ENCODE peak calls at places on chromosomes 11 and 22, in six cellular contexts. One of them, this sample, is unnamed.

GRCh38 chr22:25199726-25200520 is at the start of gene CRYBB3:
- DNase-seq in IMR-90: no peak
- DNase-seq in tibial artery: no peak
- DNase-seq in heart left ventricle: no peak
- DNase-seq in fibroblast of lung: no peak
- DNase-seq in thoracic aorta: no peak
- DNase-seq in this sample: no peak

GRCh38 chr11:86152006-86152862 is 83.3 kb upstream of the PICALM start:
- DNase-seq in IMR-90: peak; percentile 53
- DNase-seq in tibial artery: no peak
- DNase-seq in heart left ventricle: no peak
- DNase-seq in fibroblast of lung: peak; percentile 92
- DNase-seq in thoracic aorta: no peak
- DNase-seq in this sample: no peak

GRCh38 chr11:61187505-61188130 is 15.7 kb upstream of the PGA3 start:
- DNase-seq in IMR-90: peak; percentile 77
- DNase-seq in tibial artery: peak; percentile 79
- DNase-seq in heart left ventricle: peak; percentile 81
- DNase-seq in fibroblast of lung: peak; percentile 65
- DNase-seq in thoracic aorta: peak; percentile 58
- DNase-seq in this sample: peak; percentile 88

GRCh38 chr22:26139320-26139719 is 29.9 kb upstream of the SEZ6L start:
- DNase-seq in IMR-90: no peak
- DNase-seq in tibial artery: no peak
- DNase-seq in heart left ventricle: peak; percentile 20
- DNase-seq in fibroblast of lung: no peak
- DNase-seq in thoracic aorta: no peak
- DNase-seq in this sample: no peak

GRCh38 chr22:42397332-42398246 is 34.6 kb downstream of the NFAM1 start:
- DNase-seq in IMR-90: no peak
- DNase-seq in tibial artery: peak; percentile 58
- DNase-seq in heart left ventricle: peak; percentile 59
- DNase-seq in fibroblast of lung: no peak
- DNase-seq in thoracic aorta: no peak
- DNase-seq in this sample: no peak

GRCh38 chr11:133961890-133962289 is 5.1 kb upstream of the IGSF9B start:
- DNase-seq in IMR-90: no peak
- DNase-seq in tibial artery: no peak
- DNase-seq in heart left ventricle: no peak
- DNase-seq in fibroblast of lung: no peak
- DNase-seq in thoracic aorta: no peak
- DNase-seq in this sample: no peak

GRCh38 chr11:47846998-47847397 is 1.2 kb downstream of the NUP160 start:
- DNase-seq in IMR-90: no peak
- DNase-seq in tibial artery: no peak
- DNase-seq in heart left ventricle: no peak
- DNase-seq in fibroblast of lung: no peak
- DNase-seq in thoracic aorta: no peak
- DNase-seq in this sample: no peak

GRCh38 chr11:107999759-108000455 is 8.8 kb upstream of the CUL5 start:
- DNase-seq in IMR-90: peak; percentile 28
- DNase-seq in tibial artery: no peak
- DNase-seq in heart left ventricle: no peak
- DNase-seq in fibroblast of lung: peak; percentile 59
- DNase-seq in thoracic aorta: no peak
- DNase-seq in this sample: peak; percentile 78

GRCh38 chr11:46617451-46618314 is at the start of gene ATG13:
- DNase-seq in IMR-90: peak; percentile 67
- DNase-seq in tibial artery: peak; percentile 82
- DNase-seq in heart left ventricle: peak; percentile 77
- DNase-seq in fibroblast of lung: peak; percentile 63
- DNase-seq in thoracic aorta: peak; percentile 34
- DNase-seq in this sample: peak; percentile 84

GRCh38 chr11:64620286-64620962 is 29.4 kb downstream of the SLC22A12 start:
- DNase-seq in IMR-90: no peak
- DNase-seq in tibial artery: no peak
- DNase-seq in heart left ventricle: no peak
- DNase-seq in fibroblast of lung: no peak
- DNase-seq in thoracic aorta: no peak
- DNase-seq in this sample: peak; percentile 47

GRCh38 chr11:11396290-11397042 is 43.4 kb upstream of the CSNK2A3 start:
- DNase-seq in IMR-90: peak; percentile 97
- DNase-seq in tibial artery: peak; percentile 28
- DNase-seq in heart left ventricle: no peak
- DNase-seq in fibroblast of lung: peak; percentile 96
- DNase-seq in thoracic aorta: no peak
- DNase-seq in this sample: peak; percentile 17
- H3K4me3 ChIP-seq in IMR-90: no peak overlapping the region
- H3K4me3 ChIP-seq in tibial artery: no peak overlapping the region
- H3K4me3 ChIP-seq in heart left ventricle: no peak overlapping the region
- H3K4me3 ChIP-seq in fibroblast of lung: no peak overlapping the region
- H3K4me3 ChIP-seq in thoracic aorta: no peak overlapping the region
- H3K4me3 ChIP-seq in this sample: no peak overlapping the region

DNA sequence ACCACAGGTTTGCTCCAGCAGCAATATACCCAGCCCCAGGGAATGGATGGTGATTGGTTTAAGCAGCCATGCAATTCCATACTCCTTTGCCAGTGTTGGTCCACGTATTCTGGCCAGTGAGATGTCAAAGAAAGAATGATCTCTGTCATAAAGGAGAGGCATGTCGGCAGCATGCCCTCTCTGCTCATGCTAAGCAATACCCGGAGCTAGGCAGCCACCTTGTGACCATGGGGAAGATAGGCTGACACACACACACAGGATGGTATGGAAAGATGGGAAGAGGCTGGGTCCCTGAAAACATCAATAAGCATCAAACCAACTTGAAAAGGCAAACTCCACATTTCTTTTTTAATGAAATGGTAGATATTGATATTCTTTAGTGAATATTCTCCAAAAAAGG is 5.1 kb downstream of the ABCC8 start:
- DNase-seq in IMR-90: no peak
- DNase-seq in tibial artery: no peak
- DNase-seq in heart left ventricle: no peak
- DNase-seq in fibroblast of lung: no peak
- DNase-seq in thoracic aorta: no peak
- DNase-seq in this sample: no peak
- TF ChIP-seq CTCF in IMR-90: no peak
- TF ChIP-seq CTCF in tibial artery: no peak
- TF ChIP-seq CTCF in heart left ventricle: no peak
- TF ChIP-seq CTCF in fibroblast of lung: no peak
- TF ChIP-seq CTCF in thoracic aorta: no peak
- TF ChIP-seq CTCF in this sample: no peak

DNA sequence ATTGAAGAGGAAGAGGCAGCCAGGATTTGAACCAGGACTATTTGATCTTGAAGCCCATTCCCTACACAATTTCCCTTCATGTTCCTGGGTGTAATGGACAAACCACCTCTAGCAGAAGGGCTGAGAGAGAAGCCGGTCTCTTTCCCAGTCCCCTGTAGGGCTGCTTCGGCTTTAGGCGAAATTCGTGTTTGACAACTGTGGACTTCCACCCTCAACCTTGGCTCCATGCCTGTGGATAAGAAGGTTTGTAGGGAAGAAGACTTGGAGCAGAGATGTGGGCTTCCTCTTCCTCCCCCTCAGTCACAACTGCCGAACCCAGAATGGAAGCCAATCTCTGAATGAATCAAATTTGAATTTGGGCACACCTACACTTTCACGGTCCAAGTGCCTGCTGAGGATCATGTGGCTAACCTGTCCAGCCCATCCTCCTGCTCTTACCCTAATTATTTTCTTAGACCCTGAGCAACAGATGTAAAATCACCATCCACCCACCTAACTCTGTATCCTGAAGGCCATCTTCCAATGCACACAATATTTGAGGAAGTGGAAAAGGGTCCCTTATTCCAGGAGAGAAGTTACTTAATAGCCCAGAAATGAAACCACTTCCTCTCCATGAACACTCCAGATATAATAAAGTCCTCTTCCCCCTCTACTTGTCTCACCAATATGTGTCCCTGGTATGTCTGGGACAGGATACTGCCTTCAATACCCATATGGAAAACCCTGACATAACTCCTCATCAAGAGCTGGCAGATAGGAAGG is 10.1 kb upstream of the SCN2B start:
- DNase-seq in IMR-90: no peak
- DNase-seq in tibial artery: no peak
- DNase-seq in heart left ventricle: no peak
- DNase-seq in fibroblast of lung: no peak
- DNase-seq in thoracic aorta: no peak
- DNase-seq in this sample: no peak
- H3K4me3 ChIP-seq in IMR-90: no peak overlapping the region
- H3K4me3 ChIP-seq in tibial artery: no peak overlapping the region
- H3K4me3 ChIP-seq in heart left ventricle: no peak overlapping the region
- H3K4me3 ChIP-seq in fibroblast of lung: no peak overlapping the region
- H3K4me3 ChIP-seq in thoracic aorta: no peak overlapping the region
- H3K4me3 ChIP-seq in this sample: no peak overlapping the region

DNA sequence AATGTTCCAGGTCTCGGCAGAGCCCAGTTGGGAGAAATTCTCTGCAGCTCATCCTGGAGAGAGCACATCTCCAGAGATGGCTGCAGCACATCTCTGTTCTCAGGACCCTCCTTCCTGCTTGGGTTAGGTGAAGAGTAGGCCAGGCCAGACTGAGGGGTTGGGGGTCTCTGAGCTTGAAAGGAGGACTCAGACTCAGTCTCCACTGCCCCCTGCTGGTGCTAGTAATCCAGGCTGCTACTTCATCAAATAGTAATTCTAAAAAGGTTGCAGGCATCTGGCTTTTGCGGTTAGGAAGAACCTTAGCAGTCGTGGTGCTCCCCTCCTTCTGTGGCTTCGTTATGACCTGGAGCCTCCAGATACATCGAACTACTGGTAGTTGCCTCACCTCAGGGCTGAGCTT is 9.7 kb downstream of the TUB start:
- DNase-seq in IMR-90: no peak
- DNase-seq in tibial artery: peak; percentile 28
- DNase-seq in heart left ventricle: no peak
- DNase-seq in fibroblast of lung: peak; percentile 32
- DNase-seq in thoracic aorta: no peak
- DNase-seq in this sample: peak; percentile 59
- TF ChIP-seq CTCF in IMR-90: peak; percentile 44
- TF ChIP-seq CTCF in tibial artery: peak; percentile 37
- TF ChIP-seq CTCF in heart left ventricle: peak; percentile 57
- TF ChIP-seq CTCF in fibroblast of lung: peak; percentile 61
- TF ChIP-seq CTCF in thoracic aorta: peak; percentile 48
- TF ChIP-seq CTCF in this sample: peak; percentile 82

GRCh38 chr22:46027219-46028068 is 50.5 kb upstream of the WNT7B start:
- DNase-seq in IMR-90: no peak
- DNase-seq in tibial artery: peak; percentile 59
- DNase-seq in heart left ventricle: peak; percentile 83
- DNase-seq in fibroblast of lung: no peak
- DNase-seq in thoracic aorta: no peak
- DNase-seq in this sample: no peak
- H3K4me3 ChIP-seq in IMR-90: no peak overlapping the region
- H3K4me3 ChIP-seq in tibial artery: peak overlapping the region; percentile 49
- H3K4me3 ChIP-seq in heart left ventricle: peak overlapping the region; percentile 40
- H3K4me3 ChIP-seq in fibroblast of lung: no peak overlapping the region
- H3K4me3 ChIP-seq in thoracic aorta: peak overlapping the region; percentile 70
- H3K4me3 ChIP-seq in this sample: peak overlapping the region; percentile 47

DNA sequence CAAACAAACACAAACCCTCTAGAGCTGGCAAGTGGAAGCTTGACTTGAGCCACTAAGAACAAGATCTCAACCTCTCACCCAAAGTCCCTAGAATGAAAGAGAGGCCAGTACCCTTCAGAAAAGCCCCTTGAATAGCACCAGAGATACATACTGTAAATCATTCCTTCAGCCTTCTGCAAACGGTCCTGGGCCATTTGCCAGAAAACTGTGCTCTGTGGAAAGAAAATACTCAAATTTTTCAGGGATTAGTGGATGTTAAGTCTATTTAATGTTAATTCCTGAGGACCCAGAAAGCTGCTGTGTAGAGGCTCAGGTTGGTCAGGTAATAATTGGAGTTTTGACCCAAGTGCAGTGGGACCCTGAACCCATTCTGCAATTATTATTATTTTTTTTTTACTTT is 16.9 kb downstream of the SERPINH1 start:
- DNase-seq in IMR-90: peak; percentile 54
- DNase-seq in tibial artery: no peak
- DNase-seq in heart left ventricle: no peak
- DNase-seq in fibroblast of lung: no peak
- DNase-seq in thoracic aorta: no peak
- DNase-seq in this sample: peak; percentile 55
- TF ChIP-seq CTCF in IMR-90: no peak
- TF ChIP-seq CTCF in tibial artery: no peak
- TF ChIP-seq CTCF in heart left ventricle: no peak
- TF ChIP-seq CTCF in fibroblast of lung: no peak
- TF ChIP-seq CTCF in thoracic aorta: no peak
- TF ChIP-seq CTCF in this sample: no peak

GRCh38 chr11:4455439-4455838 is 6.3 kb downstream of the OR52K2 start:
- DNase-seq in IMR-90: no peak
- DNase-seq in tibial artery: peak; percentile 25
- DNase-seq in heart left ventricle: peak; percentile 25
- DNase-seq in fibroblast of lung: no peak
- DNase-seq in thoracic aorta: no peak
- DNase-seq in this sample: no peak
- H3K4me3 ChIP-seq in IMR-90: no peak overlapping the region
- H3K4me3 ChIP-seq in tibial artery: no peak overlapping the region
- H3K4me3 ChIP-seq in heart left ventricle: no peak overlapping the region
- H3K4me3 ChIP-seq in fibroblast of lung: no peak overlapping the region
- H3K4me3 ChIP-seq in thoracic aorta: no peak overlapping the region
- H3K4me3 ChIP-seq in this sample: no peak overlapping the region

GRCh38 chr11:29634248-29634647 is 382.6 kb downstream of the KCNA4 start:
- DNase-seq in IMR-90: no peak
- DNase-seq in tibial artery: no peak
- DNase-seq in heart left ventricle: no peak
- DNase-seq in fibroblast of lung: no peak
- DNase-seq in thoracic aorta: no peak
- DNase-seq in this sample: peak; percentile 28
- TF ChIP-seq CTCF in IMR-90: peak; percentile 28
- TF ChIP-seq CTCF in tibial artery: no peak
- TF ChIP-seq CTCF in heart left ventricle: peak; percentile 16
- TF ChIP-seq CTCF in fibroblast of lung: no peak
- TF ChIP-seq CTCF in thoracic aorta: no peak
- TF ChIP-seq CTCF in this sample: peak; percentile 48

DNA sequence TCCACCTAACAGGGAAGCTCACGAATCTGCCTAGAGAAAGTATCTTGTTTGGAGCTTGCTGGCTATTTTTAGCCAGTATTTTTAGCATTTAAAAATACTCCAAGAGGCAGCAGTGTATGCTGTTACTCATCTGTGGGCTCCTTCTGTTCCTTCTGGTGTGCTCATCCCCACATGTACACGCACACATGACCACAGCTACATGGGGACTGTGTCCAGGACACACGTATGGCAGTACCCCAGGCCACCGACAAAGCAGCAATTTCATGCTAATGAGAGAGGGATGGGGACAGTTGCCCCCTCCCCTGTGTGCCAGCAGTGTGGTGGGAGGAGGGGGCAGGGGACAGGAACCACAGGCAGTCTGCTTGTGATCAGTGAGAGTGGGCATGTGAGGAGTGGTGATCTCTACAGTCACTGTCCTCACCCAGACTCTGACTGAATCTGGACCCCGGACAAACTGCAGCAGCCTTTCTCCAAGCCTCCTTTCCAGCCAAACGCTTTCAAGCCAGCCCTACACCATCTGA is 16.4 kb downstream of the USP2 start:
- DNase-seq in IMR-90: peak; percentile 56
- DNase-seq in tibial artery: no peak
- DNase-seq in heart left ventricle: peak; percentile 40
- DNase-seq in fibroblast of lung: peak; percentile 22
- DNase-seq in thoracic aorta: no peak
- DNase-seq in this sample: no peak
- H3K4me3 ChIP-seq in IMR-90: no peak overlapping the region
- H3K4me3 ChIP-seq in tibial artery: peak overlapping the region; percentile 56
- H3K4me3 ChIP-seq in heart left ventricle: peak overlapping the region; percentile 39
- H3K4me3 ChIP-seq in fibroblast of lung: no peak overlapping the region
- H3K4me3 ChIP-seq in thoracic aorta: no peak overlapping the region
- H3K4me3 ChIP-seq in this sample: no peak overlapping the region

This sample was measured in choroid plexus epithelial cell.